ENCODE peak calls at places on chromosomes 13 and 19, in eight cellular contexts. L is breast epithelium; C is right cardiac atrium; X is germinal center; M is D341Med; N is CD4-positive, alpha-beta T cell; U is colonic mucosa; V is BJ. R is an unnamed sample.

GRCh38 chr13:21884299-21884878 is 213.5 kb downstream of the FGF9 start:
- DNase-seq in L (no peak), C (no peak), X (no peak), M (no peak), N (no peak), U (no peak), V (no peak), R (no peak)

GRCh38 chr13:102002271-102002670 is 399.6 kb downstream of the FGF14 start:
- DNase-seq in L (no peak), C (no peak), X (no peak), M (no peak), N (no peak), U (no peak), V (no peak), R (no peak)

GRCh38 chr19:4343845-4344713 is 717 bp downstream of the MPND start:
- DNase-seq in L (no peak), C (peak; percentile 36), X (no peak), M (peak; percentile 73), N (no peak), U (peak; percentile 44), V (no peak), R (no peak)

GRCh38 chr19:29576043-29576442 is 30.0 kb upstream of the POP4 start:
- DNase-seq in L (no peak), C (no peak), X (no peak), M (no peak), N (no peak), U (no peak), V (no peak), R (no peak)

GRCh38 chr19:9187191-9187590 is 8.4 kb downstream of the OR7D2 start:
- DNase-seq in L (no peak), C (no peak), X (no peak), M (no peak), N (no peak), U (no peak), V (no peak), R (no peak)

GRCh38 chr19:52211926-52212571 is 22.2 kb downstream of the PPP2R1A start:
- DNase-seq in L (no peak), C (no peak), X (no peak), M (no peak), N (no peak), U (no peak), V (no peak), R (no peak)

GRCh38 chr13:100274942-100275506 is 186.1 kb downstream of the PCCA start:
- DNase-seq in L (no peak), C (no peak), X (no peak), M (no peak), N (no peak), U (no peak), V (no peak), R (no peak)

GRCh38 chr19:10259162-10259905 is 7.3 kb downstream of the MRPL4 start:
- DNase-seq in L (peak; percentile 91), C (peak; percentile 89), X (peak; percentile 57), M (peak; percentile 85), N (peak; percentile 75), U (peak; percentile 87), V (no peak), R (no peak)

GRCh38 chr19:13033819-13034611 is 38.7 kb downstream of the NFIX start:
- DNase-seq in L (peak; percentile 77), C (peak; percentile 84), X (peak; percentile 74), M (peak; percentile 78), N (no peak), U (peak; percentile 89), V (no peak), R (no peak)

GRCh38 chr19:17049711-17050280 is 23.2 kb upstream of the CPAMD8 start:
- DNase-seq in L (no peak), C (no peak), X (no peak), M (no peak), N (no peak), U (peak; percentile 47), V (no peak), R (no peak)

GRCh38 chr19:35309481-35310279 is 17.7 kb downstream of the MAG start:
- DNase-seq in L (peak; percentile 53), C (no peak), X (no peak), M (no peak), N (no peak), U (no peak), V (no peak), R (no peak)

GRCh38 chr13:41075034-41075433 is 13.7 kb downstream of the WBP4 start:
- DNase-seq in L (no peak), C (no peak), X (peak; percentile 62), M (peak; percentile 57), N (peak; percentile 14), U (no peak), V (no peak), R (no peak)

GRCh38 chr13:44575035-44575434 is 1.1 kb downstream of the TSC22D1 start:
- DNase-seq in L (no peak), C (no peak), X (no peak), M (no peak), N (no peak), U (no peak), V (no peak), R (no peak)

GRCh38 chr19:4449022-4449825 is 8.4 kb downstream of the UBXN6 start:
- DNase-seq in L (peak; percentile 66), C (peak; percentile 79), X (no peak), M (peak; percentile 73), N (no peak), U (no peak), V (no peak), R (no peak)

GRCh38 chr13:41905600-41906254 is 55.2 kb downstream of the VWA8 start:
- DNase-seq in L (no peak), C (no peak), X (peak; percentile 52), M (no peak), N (no peak), U (no peak), V (no peak), R (no peak)

GRCh38 chr13:49927755-49928154 is 8.4 kb downstream of the SPRYD7 start:
- DNase-seq in L (no peak), C (no peak), X (no peak), M (no peak), N (no peak), U (no peak), V (peak; percentile 61), R (no peak)

GRCh38 chr19:7888145-7888825 is at the start of gene LRRC8E:
- DNase-seq in L (no peak), C (peak; percentile 51), X (no peak), M (peak; percentile 66), N (no peak), U (peak; percentile 77), V (no peak), R (no peak)

GRCh38 chr13:42218576-42218975 is 53.4 kb upstream of the AKAP11 start:
- DNase-seq in L (no peak), C (peak; percentile 11), X (no peak), M (no peak), N (no peak), U (no peak), V (no peak), R (no peak)

GRCh38 chr19:17184381-17184841 is 30.7 kb upstream of the USE1 start:
- DNase-seq in L (no peak), C (no peak), X (peak; percentile 30), M (no peak), N (peak; percentile 45), U (no peak), V (no peak), R (no peak)

GRCh38 chr13:30034448-30034795 is 184.0 kb upstream of the UBL3 start:
- DNase-seq in L (no peak), C (no peak), X (no peak), M (no peak), N (no peak), U (no peak), V (peak; percentile 22), R (no peak)